ENCODE peak calls at places on chromosomes 3 and 15, in seven cellular contexts. Y is fibroblast of lung, X is right cardiac atrium, C is K562, P is uterus, N is adipocyte, G is A549. K is an unnamed sample. For H3K4me1, the result is how much of the 10 kb centered on the place peaks cover.

GRCh38 chr3:31288641-31289100 is 244.1 kb upstream of the STT3B start:
- DNase-seq in P (peak), X (no peak), G (peak), C (no peak), N (peak), Y (peak), K (peak)

GRCh38 chr3:56940989-56941388 is 119.5 kb upstream of the SPATA12 start:
- DNase-seq in G (no peak), Y (no peak), N (no peak), X (no peak), P (no peak), C (no peak), K (no peak)

GRCh38 chr3:126472277-126473006 is 3.2 kb downstream of the ZXDC start:
- DNase-seq in N (peak), X (peak), C (peak), G (peak), P (peak), Y (peak), K (peak)

GRCh38 chr15:63945005-63945788 is 101.1 kb downstream of the DAPK2 start:
- DNase-seq in C (peak), X (peak), Y (peak), N (peak), G (peak), P (peak), K (peak)

GRCh38 chr3:18134386-18135082 is 290.6 kb downstream of the SATB1 start:
- DNase-seq in N (peak), G (no peak), Y (peak), P (no peak), C (no peak), X (no peak), K (peak)

GRCh38 chr3:178022599-178022998 is 513.6 kb upstream of the KCNMB2 start:
- DNase-seq in C (no peak), N (peak), G (no peak), P (no peak), X (no peak), Y (no peak), K (no peak)

GRCh38 chr3:23650371-23651140 is 155.2 kb upstream of the UBE2E1 start:
- DNase-seq in G (peak), X (no peak), P (no peak), N (peak), C (no peak), Y (peak), K (peak)

GRCh38 chr15:67595572-67595971 is 53.1 kb downstream of the MAP2K5 start:
- DNase-seq in G (no peak), C (no peak), P (no peak), N (no peak), X (no peak), Y (no peak), K (no peak)

GRCh38 chr3:169389925-169390253 is 273.6 kb downstream of the MECOM start:
- DNase-seq in X (no peak), N (no peak), G (no peak), P (no peak), Y (no peak), C (no peak), K (no peak)

GRCh38 chr15:25250011-25250596 is 188.7 kb downstream of the UBE3A start:
- DNase-seq in P (no peak), Y (no peak), X (no peak), N (no peak), G (no peak), C (no peak), K (no peak)

GRCh38 chr15:45391746-45392711 is 13.7 kb upstream of the GATM start:
- DNase-seq in P (no peak), X (no peak), Y (no peak), N (no peak), C (no peak), G (no peak), K (no peak)

GRCh38 chr15:26983822-26984221 is 12.8 kb downstream of the GABRG3 start:
- DNase-seq in C (peak), X (no peak), G (no peak), N (no peak), P (no peak), Y (no peak), K (no peak)

GRCh38 chr3:122572940-122573412 is 4.5 kb upstream of the PARP15 start:
- DNase-seq in X (no peak), Y (peak), N (peak), C (no peak), P (peak), G (no peak), K (peak)

GRCh38 chr15:97084650-97085049 is 754.1 kb downstream of the NR2F2 start:
- DNase-seq in C (no peak), P (no peak), X (no peak), G (no peak), Y (peak), N (no peak), K (no peak)

GRCh38 chr3:195549931-195550519 is 6.9 kb upstream of the PPP1R2 start:
- DNase-seq in N (no peak), G (no peak), C (no peak), Y (no peak), P (no peak), X (no peak), K (no peak)

GRCh38 chr3:158167737-158168469 is 58.0 kb downstream of the RSRC1 start:
- DNase-seq in C (peak), N (peak), G (peak), P (no peak), X (no peak), Y (peak), K (peak)

GRCh38 chr3:142117052-142117451 is 32.3 kb downstream of the TFDP2 start:
- DNase-seq in N (no peak), G (no peak), P (no peak), X (no peak), Y (no peak), C (no peak), K (peak)

GRCh38 chr3:62875103-62876002 is at the start of gene CADPS:
- DNase-seq in G (no peak), C (no peak), N (peak), X (peak), Y (peak), P (no peak), K (no peak)

GRCh38 chr15:92077353-92078080 is 224.0 kb downstream of the SLCO3A1 start:
- DNase-seq in N (peak), C (peak), P (peak), X (peak), G (peak), Y (peak), K (no peak)

GRCh38 chr15:96366526-96366877 is 36.0 kb downstream of the NR2F2 start:
- DNase-seq in P (no peak), X (no peak), Y (no peak), G (no peak), N (no peak), C (no peak), K (no peak)

GRCh38 chr15:76999996-77000395 is 5.1 kb downstream of the PSTPIP1 start:
- DNase-seq in X (no peak), P (no peak), G (no peak), Y (no peak), C (no peak), N (no peak), K (no peak)

GRCh38 chr3:55966566-55966965 is 479.5 kb upstream of the WNT5A start:
- DNase-seq in P (no peak), Y (no peak), G (no peak), N (no peak), C (no peak), X (no peak), K (no peak)

GRCh38 chr3:58434990-58435389 is 1.4 kb upstream of the PDHB start:
- DNase-seq in X (no peak), G (no peak), C (no peak), P (no peak), Y (peak), N (peak), K (peak)

GRCh38 chr3:140091143-140091542 is 156.2 kb downstream of the CLSTN2 start:
- DNase-seq in X (peak), N (peak), P (no peak), Y (no peak), G (no peak), C (no peak), K (peak)

GRCh38 chr15:89095556-89095955 is 7.3 kb downstream of the ABHD2 start:
- DNase-seq in X (no peak), Y (no peak), P (no peak), N (no peak), G (no peak), C (no peak), K (no peak)

GRCh38 chr15:89090791-89091666 is 2.8 kb downstream of the ABHD2 start:
- DNase-seq in P (peak), X (peak), C (no peak), Y (peak), G (no peak), N (peak), K (no peak)

GRCh38 chr15:89091667-89092220 is 3.5 kb downstream of the ABHD2 start:
- DNase-seq in Y (no peak), N (no peak), P (no peak), X (no peak), G (no peak), C (no peak), K (no peak)

GRCh38 chr15:89095073-89095472 is 6.8 kb downstream of the ABHD2 start:
- DNase-seq in N (no peak), X (no peak), C (no peak), G (no peak), Y (no peak), P (no peak), K (no peak)

DNA sequence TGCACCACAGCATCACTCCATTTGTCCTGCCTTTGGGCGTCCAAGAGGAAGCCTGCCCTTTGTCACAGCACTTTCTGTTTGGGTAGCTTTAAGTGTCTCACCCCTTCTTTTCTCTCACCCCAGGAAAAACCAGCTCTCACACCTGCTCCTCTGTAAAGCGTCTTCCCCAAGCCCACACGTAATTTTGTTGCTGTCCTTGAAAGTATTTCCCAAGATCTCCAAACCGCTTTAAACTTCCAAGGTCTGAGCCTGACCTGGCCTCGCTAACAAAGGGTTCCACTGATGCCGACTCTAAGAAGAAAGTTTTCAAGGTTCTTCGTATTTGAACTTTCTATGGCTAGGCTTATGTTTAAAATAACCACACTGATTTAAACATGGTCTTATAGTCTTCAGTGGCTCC is 5.3 kb downstream of the ABHD2 start:
- DNase-seq in X (no peak), G (no peak), Y (no peak), N (no peak), P (no peak), C (no peak), K (no peak)
- H3K4me1 ChIP-seq in X (under half), G (half or more), Y (under half), N (half or more), P (under half), C (under half), K (under half)

DNA sequence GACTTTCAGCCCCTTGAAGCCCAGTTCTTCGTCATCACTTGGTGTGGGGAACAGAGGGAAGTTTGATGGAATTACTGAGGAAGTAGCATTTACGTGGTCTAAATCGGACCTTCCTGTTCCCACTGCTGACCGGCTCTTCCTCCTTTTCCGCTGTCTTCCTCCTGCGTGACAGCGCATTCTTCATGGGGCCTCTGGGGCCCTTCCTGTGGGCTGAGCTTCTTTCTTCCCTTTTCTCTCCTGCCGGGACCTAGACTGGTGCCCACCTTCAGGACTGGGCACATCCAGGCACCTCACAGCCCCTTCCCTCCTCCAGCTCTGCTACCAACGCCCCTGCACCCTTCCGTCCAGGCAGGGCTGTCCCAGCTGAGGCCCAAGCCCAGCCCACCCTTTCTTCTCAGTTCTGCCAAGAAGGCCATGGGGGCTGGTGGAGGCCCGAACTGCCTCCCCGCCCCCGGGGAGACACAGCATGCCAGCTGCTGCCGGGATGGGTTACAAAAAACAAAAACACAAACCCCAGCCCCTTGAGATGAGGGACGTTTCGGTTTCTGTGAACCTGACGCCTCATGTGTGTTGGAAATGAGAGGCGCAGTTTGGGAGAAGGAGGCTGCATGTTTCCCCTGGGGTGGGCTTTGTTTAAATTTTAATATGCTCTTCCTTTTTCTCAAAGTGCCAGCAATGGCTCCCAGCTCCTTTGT is 19.1 kb downstream of the ZNF710 start:
- DNase-seq in P (no peak), Y (no peak), C (no peak), N (no peak), G (no peak), X (peak), K (no peak)
- H3K4me1 ChIP-seq in P (under half), Y (under half), C (under half), N (under half), G (under half), X (under half), K (under half)

DNA sequence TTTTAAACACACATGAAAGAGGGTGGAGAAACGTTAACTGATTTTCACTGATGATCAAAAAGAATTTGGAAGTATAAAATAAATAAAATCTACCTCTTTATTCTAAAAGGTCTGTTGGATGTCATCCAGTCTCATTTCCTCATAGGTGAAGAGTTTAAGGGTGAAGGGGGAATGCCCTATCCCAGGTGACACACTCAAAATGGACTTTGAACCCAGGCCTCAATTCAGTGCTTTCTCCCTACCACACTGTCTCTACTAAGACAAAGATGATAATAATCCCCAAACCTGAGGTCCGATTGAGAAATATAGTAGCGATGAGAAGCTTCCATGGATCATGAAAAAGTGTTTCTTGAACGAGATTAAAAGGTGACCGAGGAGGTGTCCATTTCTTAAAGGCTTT is 5.1 kb upstream of the EFCAB12 start:
- DNase-seq in N (no peak), G (no peak), X (no peak), Y (no peak), P (no peak), C (no peak), K (no peak)
- H3K4me1 ChIP-seq in N (under half), G (under half), X (under half), Y (under half), P (under half), C (under half), K (under half)

DNA sequence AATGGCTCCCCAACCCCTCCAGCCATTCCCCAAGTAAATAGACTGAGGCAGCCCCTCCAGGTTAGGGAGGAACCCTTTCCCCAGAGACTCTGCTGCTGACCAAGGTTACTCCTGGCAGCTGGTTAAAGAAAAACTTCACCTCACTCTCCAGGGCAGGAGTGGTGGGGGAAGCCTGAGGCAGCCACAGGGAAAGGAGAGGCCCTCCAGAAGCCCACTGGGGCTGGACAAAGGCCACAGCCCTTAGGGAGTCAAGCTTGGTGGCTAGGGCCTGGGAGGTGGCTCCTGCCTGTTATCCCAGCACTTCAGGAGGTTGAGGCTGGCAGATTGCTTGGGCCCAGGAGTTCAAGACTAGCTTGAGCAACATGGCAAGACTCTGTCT is 923 bp downstream of the ACY1 start:
- DNase-seq in N (no peak), C (no peak), P (no peak), Y (no peak), X (no peak), G (no peak), K (no peak)
- H3K4me1 ChIP-seq in N (under half), C (half or more), P (under half), Y (under half), X (under half), G (under half), K (under half)

GRCh38 chr3:33042668-33043067 is 54.3 kb downstream of the GLB1 start:
- DNase-seq in P (no peak), Y (no peak), X (no peak), C (no peak), G (no peak), N (no peak), K (no peak)
- H3K4me1 ChIP-seq in P (under half), Y (under half), X (under half), C (under half), G (under half), N (under half), K (under half)

DNA sequence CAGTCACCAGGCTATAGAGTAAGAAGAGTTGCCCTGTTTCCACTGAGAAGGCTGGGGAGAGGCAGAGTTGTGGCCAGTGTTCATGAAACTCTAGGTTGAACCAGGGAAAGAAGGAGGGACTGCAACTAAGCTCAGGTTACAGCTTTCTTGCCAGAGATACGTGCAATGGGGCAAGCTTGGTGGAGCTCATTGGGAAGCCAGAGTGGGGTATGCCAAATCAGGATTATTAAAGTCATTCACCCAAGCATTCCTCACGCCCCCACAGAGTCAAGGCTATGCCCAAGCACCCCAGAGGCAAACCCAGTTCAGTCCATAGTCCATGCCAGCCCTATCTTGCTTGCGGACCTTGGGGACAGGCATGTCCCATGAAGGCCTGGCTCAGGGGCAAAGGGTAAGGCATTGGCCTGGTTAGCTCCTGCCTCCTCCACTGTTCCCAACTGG is 17.6 kb downstream of the SLC6A20 start:
- DNase-seq in Y (no peak), P (no peak), G (no peak), X (no peak), N (no peak), C (no peak), K (no peak)
- H3K4me1 ChIP-seq in Y (under half), P (under half), G (under half), X (under half), N (under half), C (under half), K (under half)

DNA sequence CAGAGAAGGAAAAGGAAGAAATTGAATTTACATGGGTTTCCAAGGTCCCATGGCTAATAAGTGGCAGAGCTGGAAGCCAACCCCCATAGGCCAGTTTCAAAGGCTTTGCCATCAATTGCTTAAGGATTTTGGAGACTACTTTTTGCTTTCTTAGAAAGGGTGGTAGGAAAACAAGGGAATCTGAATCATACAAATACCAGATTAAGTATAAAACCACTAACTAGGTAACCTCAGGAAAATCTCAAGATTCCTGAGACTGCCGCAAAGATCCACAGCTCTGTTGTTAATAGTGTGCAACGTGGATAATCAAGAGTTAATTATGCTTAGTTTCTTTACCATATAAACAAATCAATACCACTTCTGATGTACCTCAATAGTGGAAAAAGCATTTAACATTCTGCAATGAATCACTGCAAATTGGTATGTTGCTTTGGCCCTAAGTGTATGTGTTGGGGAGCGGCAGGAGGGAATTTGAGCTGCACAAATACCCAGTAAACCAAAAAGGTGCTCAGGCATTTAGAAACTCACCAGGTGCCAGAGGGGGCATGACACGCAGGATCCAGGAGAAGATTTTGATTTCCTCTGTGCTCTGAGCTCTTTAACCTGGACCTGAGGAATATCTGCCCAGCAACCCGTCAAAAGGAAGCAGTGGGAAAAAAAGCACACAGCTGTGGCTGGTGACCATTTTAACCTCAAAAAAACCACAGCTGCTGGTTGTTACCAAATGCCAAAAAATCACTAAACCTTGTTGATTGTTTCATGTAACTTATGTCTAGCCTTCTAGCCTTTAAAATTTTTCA is 22.0 kb downstream of the AADAC start:
- DNase-seq in Y (peak), C (no peak), N (peak), G (peak), X (no peak), P (no peak), K (no peak)
- H3K4me1 ChIP-seq in Y (under half), C (under half), N (under half), G (under half), X (under half), P (under half), K (under half)

DNA sequence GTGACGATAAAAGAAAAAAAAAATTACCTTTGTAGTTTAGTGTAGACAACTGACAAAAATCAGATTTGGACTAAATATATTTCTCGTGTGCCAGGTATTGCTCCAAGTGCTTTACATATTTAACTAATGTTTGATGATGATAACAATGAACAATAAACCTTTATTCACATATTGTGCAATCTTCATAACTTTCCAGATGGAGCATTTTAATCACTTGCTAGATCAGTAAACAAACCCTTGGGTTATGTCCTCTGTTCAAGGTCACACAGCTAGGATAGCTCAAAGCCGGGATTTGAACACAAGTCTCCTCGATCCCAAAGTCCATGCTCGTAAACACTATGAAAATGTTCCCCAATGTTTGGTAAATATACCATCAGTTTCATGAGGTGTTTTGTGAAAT is 14.5 kb downstream of the NCEH1 start:
- DNase-seq in C (no peak), G (no peak), Y (no peak), N (no peak), P (no peak), X (no peak), K (no peak)
- H3K4me1 ChIP-seq in C (under half), G (under half), Y (under half), N (under half), P (under half), X (under half), K (under half)

GRCh38 chr3:59695858-59696257 is 646.0 kb upstream of the CFAP20DC start:
- DNase-seq in P (no peak), Y (no peak), N (no peak), X (no peak), G (no peak), C (no peak), K (no peak)

GRCh38 chr3:59698091-59698490 is 648.3 kb upstream of the CFAP20DC start:
- DNase-seq in X (no peak), G (no peak), Y (no peak), N (no peak), P (no peak), C (no peak), K (no peak)

GRCh38 chr3:59696783-59697182 is 647.0 kb upstream of the CFAP20DC start:
- DNase-seq in G (no peak), P (no peak), C (no peak), Y (no peak), N (no peak), X (no peak), K (no peak)

GRCh38 chr3:59690886-59691285 is 641.1 kb upstream of the CFAP20DC start:
- DNase-seq in X (no peak), C (no peak), G (no peak), P (no peak), Y (no peak), N (no peak), K (no peak)

GRCh38 chr3:59692117-59692516 is 642.3 kb upstream of the CFAP20DC start:
- DNase-seq in Y (no peak), G (no peak), X (no peak), P (no peak), N (no peak), C (no peak), K (no peak)
- H3K4me1 ChIP-seq in Y (under half), G (under half), X (under half), P (under half), N (under half), C (under half), K (under half)